ENCODE peak calls at places on chromosomes 6 and 20, in ten cellular contexts. A is NCI-H82; S is astrocyte of the spinal cord; P is KBM-7; X is RWPE1; T is EL; Y is dorsolateral prefrontal cortex; V is stimulated activated effector memory CD8-positive, alpha-beta T cell treated with anti-CD3 and anti-CD28 coated beads, Interleukin-12 subunit alpha, Interleukin-12 subunit beta, amount 100 ng/mL, for 72 hours; N is nephron progenitor cell; G is neural progenitor cell. B is an unnamed sample.

GRCh38 chr6:129635396-129636164 is 74.4 kb downstream of the ARHGAP18 start:
- DNase-seq in A (no peak), S (peak), P (no peak), X (no peak), T (peak), Y (no peak), V (no peak), N (no peak), G (no peak), B (no peak)

GRCh38 chr6:52371656-52372151 is 9.8 kb downstream of the PAQR8 start:
- DNase-seq in A (no peak), S (peak), P (no peak), X (no peak), T (no peak), Y (no peak), V (no peak), N (no peak), G (no peak), B (no peak)

GRCh38 chr6:95095271-95095670 is 482.1 kb upstream of the MANEA start:
- DNase-seq in A (no peak), S (peak), P (no peak), X (no peak), T (no peak), Y (no peak), V (no peak), N (no peak), G (no peak), B (no peak)

GRCh38 chr6:42598300-42598699 is 34.5 kb downstream of the UBR2 start:
- DNase-seq in A (no peak), S (no peak), P (no peak), X (no peak), T (no peak), Y (no peak), V (no peak), N (no peak), G (no peak), B (no peak)

GRCh38 chr20:62018437-62019143 is 47.1 kb downstream of the TAF4 start:
- DNase-seq in A (no peak), S (no peak), P (no peak), X (no peak), T (no peak), Y (no peak), V (no peak), N (no peak), G (no peak), B (no peak)

GRCh38 chr6:71766796-71767195 is 119.6 kb upstream of the RIMS1 start:
- DNase-seq in A (no peak), S (no peak), P (no peak), X (no peak), T (no peak), Y (no peak), V (no peak), N (peak), G (no peak), B (no peak)

GRCh38 chr6:53103993-53104675 is 38.9 kb downstream of the FBXO9 start:
- DNase-seq in A (peak), S (peak), P (peak), X (no peak), T (peak), Y (no peak), V (peak), N (no peak), G (peak), B (peak)

GRCh38 chr6:56291278-56291917 is 44.0 kb upstream of the COL21A1 start:
- DNase-seq in A (no peak), S (no peak), P (no peak), X (no peak), T (no peak), Y (no peak), V (no peak), N (no peak), G (no peak), B (no peak)

GRCh38 chr20:36856691-36857635 is 19.0 kb upstream of the TLDC2 start:
- DNase-seq in A (no peak), S (no peak), P (peak), X (no peak), T (peak), Y (no peak), V (no peak), N (no peak), G (no peak), B (peak)

GRCh38 chr6:138371720-138372119 is 6.0 kb upstream of the SMIM28 start:
- DNase-seq in A (peak), S (no peak), P (no peak), X (no peak), T (no peak), Y (no peak), V (no peak), N (no peak), G (no peak), B (peak)

GRCh38 chr6:34680802-34681515 is 15.6 kb downstream of the ILRUN start:
- DNase-seq in A (no peak), S (no peak), P (no peak), X (peak), T (peak), Y (no peak), V (no peak), N (no peak), G (no peak), B (peak)

GRCh38 chr6:28896505-28897392 is 27.0 kb downstream of the TRIM27 start:
- DNase-seq in A (peak), S (peak), P (peak), X (peak), T (peak), Y (peak), V (peak), N (peak), G (peak), B (peak)

GRCh38 chr6:64691069-64691468 is 1016.0 kb downstream of the EYS start:
- DNase-seq in A (no peak), S (no peak), P (no peak), X (no peak), T (no peak), Y (no peak), V (no peak), N (no peak), G (no peak), B (no peak)

GRCh38 chr6:156021746-156022396 is 566.2 kb upstream of the NOX3 start:
- DNase-seq in A (no peak), S (peak), P (no peak), X (no peak), T (peak), Y (no peak), V (no peak), N (no peak), G (no peak), B (no peak)

GRCh38 chr6:35275417-35275816 is 15.9 kb downstream of the ZNF76 start:
- DNase-seq in A (no peak), S (no peak), P (no peak), X (no peak), T (no peak), Y (no peak), V (no peak), N (no peak), G (no peak), B (no peak)

GRCh38 chr20:62405108-62405980 is 1.7 kb downstream of the CABLES2 start:
- DNase-seq in A (peak), S (peak), P (no peak), X (peak), T (peak), Y (peak), V (no peak), N (peak), G (peak), B (peak)

GRCh38 chr20:13105864-13106457 is 97.2 kb downstream of the SPTLC3 start:
- DNase-seq in A (peak), S (peak), P (peak), X (peak), T (peak), Y (no peak), V (no peak), N (peak), G (peak), B (peak)

GRCh38 chr20:50277064-50277415 is 86.4 kb downstream of the CEBPB start:
- DNase-seq in A (no peak), S (no peak), P (no peak), X (no peak), T (no peak), Y (no peak), V (no peak), N (no peak), G (no peak), B (no peak)

GRCh38 chr20:12660918-12661317 is 347.9 kb upstream of the SPTLC3 start:
- DNase-seq in A (peak), S (no peak), P (peak), X (no peak), T (no peak), Y (no peak), V (no peak), N (peak), G (peak), B (peak)

GRCh38 chr6:85684809-85685171 is 42.1 kb upstream of the SYNCRIP start:
- DNase-seq in A (no peak), S (no peak), P (no peak), X (no peak), T (no peak), Y (no peak), V (no peak), N (no peak), G (no peak), B (no peak)

GRCh38 chr6:102841055-102841454 is 1447.5 kb downstream of the GRIK2 start:
- DNase-seq in A (no peak), S (peak), P (no peak), X (no peak), T (no peak), Y (no peak), V (no peak), N (no peak), G (no peak), B (no peak)

B was measured in OCI-M1.